ENCODE peak calls at places on chromosomes 2 and 18, in seven cellular contexts. One of them, this sample, is unnamed.

GRCh38 chr2:66962625-66963207 is 434.4 kb upstream of the ETAA1 start:
- DNase-seq in A549: no peak
- DNase-seq in heart right ventricle: no peak
- DNase-seq in IMR-90: no peak
- DNase-seq in ovary: no peak
- DNase-seq in fibroblast of lung: no peak
- DNase-seq in effector memory CD4-positive, alpha-beta T cell: no peak
- DNase-seq in this sample: no peak

GRCh38 chr2:74457549-74458131 is 598 bp upstream of the WBP1 start:
- DNase-seq in effector memory CD4-positive, alpha-beta T cell: peak; percentile 73
- DNase-seq in fibroblast of lung: no peak
- DNase-seq in IMR-90: no peak
- DNase-seq in heart right ventricle: peak; percentile 63
- DNase-seq in ovary: peak; percentile 68
- DNase-seq in A549: peak; percentile 74
- DNase-seq in this sample: peak; percentile 95

GRCh38 chr2:120978359-120979050 is 242.8 kb downstream of the GLI2 start:
- DNase-seq in ovary: no peak
- DNase-seq in heart right ventricle: no peak
- DNase-seq in IMR-90: peak; percentile 27
- DNase-seq in fibroblast of lung: no peak
- DNase-seq in effector memory CD4-positive, alpha-beta T cell: no peak
- DNase-seq in A549: peak; percentile 74
- DNase-seq in this sample: no peak

GRCh38 chr2:222535477-222535876 is 111.1 kb downstream of the SGPP2 start:
- DNase-seq in IMR-90: no peak
- DNase-seq in effector memory CD4-positive, alpha-beta T cell: no peak
- DNase-seq in heart right ventricle: no peak
- DNase-seq in ovary: no peak
- DNase-seq in A549: no peak
- DNase-seq in fibroblast of lung: no peak
- DNase-seq in this sample: no peak

GRCh38 chr2:191479680-191480023 is 198.3 kb upstream of the NABP1 start:
- DNase-seq in IMR-90: no peak
- DNase-seq in heart right ventricle: no peak
- DNase-seq in fibroblast of lung: no peak
- DNase-seq in A549: no peak
- DNase-seq in effector memory CD4-positive, alpha-beta T cell: no peak
- DNase-seq in ovary: no peak
- DNase-seq in this sample: no peak

GRCh38 chr18:51575171-51575570 is 377.7 kb upstream of the MEX3C start:
- DNase-seq in fibroblast of lung: no peak
- DNase-seq in heart right ventricle: no peak
- DNase-seq in effector memory CD4-positive, alpha-beta T cell: no peak
- DNase-seq in IMR-90: no peak
- DNase-seq in A549: no peak
- DNase-seq in ovary: no peak
- DNase-seq in this sample: no peak

GRCh38 chr2:64151498-64151897 is 7.3 kb upstream of the PELI1 start:
- DNase-seq in heart right ventricle: no peak
- DNase-seq in fibroblast of lung: no peak
- DNase-seq in ovary: no peak
- DNase-seq in A549: no peak
- DNase-seq in effector memory CD4-positive, alpha-beta T cell: no peak
- DNase-seq in IMR-90: no peak
- DNase-seq in this sample: no peak

GRCh38 chr2:239898292-239898925 is 126.7 kb downstream of the NDUFA10 start:
- DNase-seq in IMR-90: no peak
- DNase-seq in effector memory CD4-positive, alpha-beta T cell: no peak
- DNase-seq in fibroblast of lung: no peak
- DNase-seq in ovary: no peak
- DNase-seq in A549: no peak
- DNase-seq in heart right ventricle: no peak
- DNase-seq in this sample: no peak

GRCh38 chr2:133655565-133656113 is 87.4 kb upstream of the NCKAP5 start:
- DNase-seq in effector memory CD4-positive, alpha-beta T cell: no peak
- DNase-seq in heart right ventricle: no peak
- DNase-seq in A549: no peak
- DNase-seq in ovary: no peak
- DNase-seq in fibroblast of lung: no peak
- DNase-seq in IMR-90: no peak
- DNase-seq in this sample: no peak

GRCh38 chr2:126657146-126657635 is 1.2 kb downstream of the GYPC start:
- DNase-seq in A549: no peak
- DNase-seq in effector memory CD4-positive, alpha-beta T cell: no peak
- DNase-seq in fibroblast of lung: peak; percentile 99
- DNase-seq in IMR-90: peak; percentile 98
- DNase-seq in ovary: peak; percentile 70
- DNase-seq in heart right ventricle: peak; percentile 52
- DNase-seq in this sample: peak; percentile 65

GRCh38 chr2:120148669-120149068 is 74.5 kb downstream of the TMEM185B start:
- DNase-seq in heart right ventricle: no peak
- DNase-seq in ovary: no peak
- DNase-seq in fibroblast of lung: no peak
- DNase-seq in effector memory CD4-positive, alpha-beta T cell: no peak
- DNase-seq in A549: no peak
- DNase-seq in IMR-90: no peak
- DNase-seq in this sample: no peak

GRCh38 chr2:100545197-100545596 is 17.6 kb upstream of the PDCL3 start:
- DNase-seq in heart right ventricle: no peak
- DNase-seq in A549: no peak
- DNase-seq in IMR-90: no peak
- DNase-seq in effector memory CD4-positive, alpha-beta T cell: no peak
- DNase-seq in ovary: no peak
- DNase-seq in fibroblast of lung: no peak
- DNase-seq in this sample: no peak

GRCh38 chr2:43001787-43002468 is 209.5 kb upstream of the HAAO start:
- DNase-seq in fibroblast of lung: no peak
- DNase-seq in A549: no peak
- DNase-seq in heart right ventricle: no peak
- DNase-seq in effector memory CD4-positive, alpha-beta T cell: no peak
- DNase-seq in IMR-90: no peak
- DNase-seq in ovary: no peak
- DNase-seq in this sample: no peak

GRCh38 chr2:240983361-240983995 is 14.9 kb upstream of the SNED1 start:
- DNase-seq in heart right ventricle: no peak
- DNase-seq in effector memory CD4-positive, alpha-beta T cell: no peak
- DNase-seq in A549: peak; percentile 75
- DNase-seq in IMR-90: peak; percentile 16
- DNase-seq in fibroblast of lung: peak; percentile 47
- DNase-seq in ovary: peak; percentile 38
- DNase-seq in this sample: peak; percentile 64

GRCh38 chr18:63878343-63878742 is 9.2 kb upstream of the SERPINB2 start:
- DNase-seq in IMR-90: peak; percentile 22
- DNase-seq in heart right ventricle: no peak
- DNase-seq in ovary: no peak
- DNase-seq in effector memory CD4-positive, alpha-beta T cell: no peak
- DNase-seq in fibroblast of lung: peak; percentile 82
- DNase-seq in A549: no peak
- DNase-seq in this sample: no peak

GRCh38 chr18:11408555-11408954 is 200.8 kb upstream of the SLC35G4 start:
- DNase-seq in heart right ventricle: no peak
- DNase-seq in effector memory CD4-positive, alpha-beta T cell: no peak
- DNase-seq in A549: no peak
- DNase-seq in IMR-90: no peak
- DNase-seq in ovary: no peak
- DNase-seq in fibroblast of lung: no peak
- DNase-seq in this sample: no peak

GRCh38 chr2:41791523-41791922 is 256.3 kb upstream of the PKDCC start:
- DNase-seq in IMR-90: peak; percentile 41
- DNase-seq in effector memory CD4-positive, alpha-beta T cell: no peak
- DNase-seq in fibroblast of lung: peak; percentile 46
- DNase-seq in ovary: no peak
- DNase-seq in heart right ventricle: peak; percentile 49
- DNase-seq in A549: peak; percentile 38
- DNase-seq in this sample: peak; percentile 73

GRCh38 chr2:24339856-24340262 is 20.5 kb downstream of the ITSN2 start:
- DNase-seq in A549: no peak
- DNase-seq in IMR-90: no peak
- DNase-seq in effector memory CD4-positive, alpha-beta T cell: no peak
- DNase-seq in fibroblast of lung: no peak
- DNase-seq in heart right ventricle: no peak
- DNase-seq in ovary: no peak
- DNase-seq in this sample: no peak

GRCh38 chr2:67733517-67733916 is 329.3 kb downstream of the C1D start:
- DNase-seq in A549: peak; percentile 30
- DNase-seq in IMR-90: no peak
- DNase-seq in effector memory CD4-positive, alpha-beta T cell: no peak
- DNase-seq in ovary: no peak
- DNase-seq in heart right ventricle: peak; percentile 8
- DNase-seq in fibroblast of lung: peak; percentile 38
- DNase-seq in this sample: peak; percentile 92

GRCh38 chr18:27954226-27954625 is 222.7 kb downstream of the CDH2 start:
- DNase-seq in effector memory CD4-positive, alpha-beta T cell: no peak
- DNase-seq in fibroblast of lung: peak; percentile 86
- DNase-seq in IMR-90: peak; percentile 89
- DNase-seq in heart right ventricle: no peak
- DNase-seq in ovary: no peak
- DNase-seq in A549: no peak
- DNase-seq in this sample: no peak

GRCh38 chr2:48633143-48633542 is 15.5 kb downstream of the GTF2A1L start:
- DNase-seq in effector memory CD4-positive, alpha-beta T cell: no peak
- DNase-seq in fibroblast of lung: no peak
- DNase-seq in IMR-90: peak; percentile 22
- DNase-seq in heart right ventricle: no peak
- DNase-seq in A549: no peak
- DNase-seq in ovary: no peak
- DNase-seq in this sample: no peak

GRCh38 chr2:65024149-65024829 is 31.9 kb upstream of the CEP68 start:
- DNase-seq in ovary: no peak
- DNase-seq in fibroblast of lung: peak; percentile 72
- DNase-seq in IMR-90: peak; percentile 85
- DNase-seq in A549: peak; percentile 29
- DNase-seq in heart right ventricle: no peak
- DNase-seq in effector memory CD4-positive, alpha-beta T cell: no peak
- DNase-seq in this sample: no peak

GRCh38 chr18:76444436-76445105 is 50.5 kb downstream of the ZNF516 start:
- DNase-seq in A549: no peak
- DNase-seq in effector memory CD4-positive, alpha-beta T cell: no peak
- DNase-seq in heart right ventricle: no peak
- DNase-seq in fibroblast of lung: no peak
- DNase-seq in IMR-90: no peak
- DNase-seq in ovary: no peak
- DNase-seq in this sample: no peak

GRCh38 chr2:207933396-207934045 is 91.8 kb downstream of the PLEKHM3 start:
- DNase-seq in ovary: no peak
- DNase-seq in heart right ventricle: no peak
- DNase-seq in A549: no peak
- DNase-seq in effector memory CD4-positive, alpha-beta T cell: no peak
- DNase-seq in IMR-90: no peak
- DNase-seq in fibroblast of lung: no peak
- DNase-seq in this sample: no peak

GRCh38 chr2:231931481-231931915 is 5.3 kb upstream of the NPPC start:
- DNase-seq in effector memory CD4-positive, alpha-beta T cell: no peak
- DNase-seq in heart right ventricle: peak; percentile 53
- DNase-seq in IMR-90: no peak
- DNase-seq in ovary: no peak
- DNase-seq in fibroblast of lung: no peak
- DNase-seq in A549: no peak
- DNase-seq in this sample: no peak

GRCh38 chr2:152611458-152612231 is 105.6 kb downstream of the PRPF40A start:
- DNase-seq in A549: peak; percentile 9
- DNase-seq in ovary: peak; percentile 45
- DNase-seq in IMR-90: peak; percentile 80
- DNase-seq in effector memory CD4-positive, alpha-beta T cell: no peak
- DNase-seq in heart right ventricle: peak; percentile 36
- DNase-seq in fibroblast of lung: peak; percentile 91
- DNase-seq in this sample: peak; percentile 78

GRCh38 chr18:13176847-13177246 is 41.7 kb upstream of the LDLRAD4 start:
- DNase-seq in effector memory CD4-positive, alpha-beta T cell: no peak
- DNase-seq in A549: no peak
- DNase-seq in fibroblast of lung: no peak
- DNase-seq in ovary: no peak
- DNase-seq in IMR-90: no peak
- DNase-seq in heart right ventricle: no peak
- DNase-seq in this sample: no peak

GRCh38 chr2:72236445-72237067 is 88.9 kb upstream of the CYP26B1 start:
- DNase-seq in heart right ventricle: no peak
- DNase-seq in fibroblast of lung: peak; percentile 70
- DNase-seq in effector memory CD4-positive, alpha-beta T cell: no peak
- DNase-seq in IMR-90: peak; percentile 75
- DNase-seq in A549: peak; percentile 56
- DNase-seq in ovary: no peak
- DNase-seq in this sample: no peak

GRCh38 chr18:55300469-55301195 is 287.4 kb downstream of the TCF4 start:
- DNase-seq in IMR-90: peak; percentile 37
- DNase-seq in A549: no peak
- DNase-seq in effector memory CD4-positive, alpha-beta T cell: no peak
- DNase-seq in ovary: no peak
- DNase-seq in heart right ventricle: no peak
- DNase-seq in fibroblast of lung: peak; percentile 54
- DNase-seq in this sample: peak; percentile 35

GRCh38 chr2:230913812-230914211 is 11.2 kb downstream of the GPR55 start:
- DNase-seq in IMR-90: no peak
- DNase-seq in ovary: no peak
- DNase-seq in fibroblast of lung: no peak
- DNase-seq in A549: no peak
- DNase-seq in heart right ventricle: no peak
- DNase-seq in effector memory CD4-positive, alpha-beta T cell: no peak
- DNase-seq in this sample: no peak
- H3K27ac ChIP-seq in IMR-90: no peak overlapping the region
- H3K27ac ChIP-seq in ovary: no peak overlapping the region
- H3K27ac ChIP-seq in fibroblast of lung: no peak overlapping the region
- H3K27ac ChIP-seq in A549: no peak overlapping the region
- H3K27ac ChIP-seq in heart right ventricle: no peak overlapping the region
- H3K27ac ChIP-seq in effector memory CD4-positive, alpha-beta T cell: no peak overlapping the region
- H3K27ac ChIP-seq in this sample: no peak overlapping the region

DNA sequence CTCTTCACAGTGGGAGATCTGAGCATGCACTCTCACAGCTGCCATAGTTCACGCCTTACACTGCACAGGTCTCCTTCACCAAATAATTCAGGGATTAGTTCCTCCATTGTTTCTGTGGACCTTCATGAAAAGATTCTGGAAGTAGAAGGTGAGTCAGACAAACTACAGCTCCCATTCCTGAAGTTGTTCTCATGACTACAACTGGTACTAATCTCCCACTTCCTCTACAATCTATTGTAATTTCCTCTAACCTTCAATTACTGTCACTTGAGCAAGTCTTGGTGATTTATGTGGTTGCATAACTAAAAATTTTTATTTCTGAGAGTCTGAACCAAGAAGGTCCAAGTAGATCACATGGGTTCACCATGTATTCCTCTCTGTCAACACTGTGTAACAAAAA is 128.7 kb downstream of the XIRP2 start:
- DNase-seq in fibroblast of lung: no peak
- DNase-seq in ovary: no peak
- DNase-seq in heart right ventricle: no peak
- DNase-seq in effector memory CD4-positive, alpha-beta T cell: no peak
- DNase-seq in A549: no peak
- DNase-seq in IMR-90: peak; percentile 5
- DNase-seq in this sample: no peak
- H3K27ac ChIP-seq in fibroblast of lung: no peak overlapping the region
- H3K27ac ChIP-seq in ovary: no peak overlapping the region
- H3K27ac ChIP-seq in heart right ventricle: no peak overlapping the region
- H3K27ac ChIP-seq in effector memory CD4-positive, alpha-beta T cell: no peak overlapping the region
- H3K27ac ChIP-seq in A549: no peak overlapping the region
- H3K27ac ChIP-seq in IMR-90: no peak overlapping the region
- H3K27ac ChIP-seq in this sample: no peak overlapping the region

GRCh38 chr2:70726186-70726585 is 41.8 kb downstream of the ADD2 start:
- DNase-seq in effector memory CD4-positive, alpha-beta T cell: no peak
- DNase-seq in A549: no peak
- DNase-seq in fibroblast of lung: no peak
- DNase-seq in heart right ventricle: no peak
- DNase-seq in ovary: no peak
- DNase-seq in IMR-90: no peak
- DNase-seq in this sample: no peak
- H3K27ac ChIP-seq in effector memory CD4-positive, alpha-beta T cell: no peak overlapping the region
- H3K27ac ChIP-seq in A549: no peak overlapping the region
- H3K27ac ChIP-seq in fibroblast of lung: no peak overlapping the region
- H3K27ac ChIP-seq in heart right ventricle: no peak overlapping the region
- H3K27ac ChIP-seq in ovary: no peak overlapping the region
- H3K27ac ChIP-seq in IMR-90: no peak overlapping the region
- H3K27ac ChIP-seq in this sample: no peak overlapping the region

GRCh38 chr18:70121842-70122241 is 83.6 kb downstream of the RTTN start:
- DNase-seq in IMR-90: no peak
- DNase-seq in fibroblast of lung: no peak
- DNase-seq in effector memory CD4-positive, alpha-beta T cell: no peak
- DNase-seq in ovary: no peak
- DNase-seq in A549: no peak
- DNase-seq in heart right ventricle: no peak
- DNase-seq in this sample: no peak
- H3K27ac ChIP-seq in IMR-90: no peak overlapping the region
- H3K27ac ChIP-seq in fibroblast of lung: no peak overlapping the region
- H3K27ac ChIP-seq in effector memory CD4-positive, alpha-beta T cell: no peak overlapping the region
- H3K27ac ChIP-seq in ovary: no peak overlapping the region
- H3K27ac ChIP-seq in A549: no peak overlapping the region
- H3K27ac ChIP-seq in heart right ventricle: no peak overlapping the region
- H3K27ac ChIP-seq in this sample: no peak overlapping the region

This sample was measured in Karpas-422.